ENCODE peak calls at places on chromosomes 11 and 22, in six cellular contexts. One of them, this sample, is unnamed.

GRCh38 chr11:47593492-47593933 is 698 bp downstream of the C1QTNF4 start:
- DNase-seq in H1: no peak
- DNase-seq in adrenal gland: no peak
- DNase-seq in iris pigment epithelial cell: no peak
- DNase-seq in MM.1S: no peak
- DNase-seq in Caco-2: no peak
- DNase-seq in this sample: no peak

GRCh38 chr11:36743039-36743438 is 145.0 kb upstream of the RAG2 start:
- DNase-seq in H1: no peak
- DNase-seq in adrenal gland: no peak
- DNase-seq in iris pigment epithelial cell: no peak
- DNase-seq in MM.1S: no peak
- DNase-seq in Caco-2: no peak
- DNase-seq in this sample: no peak

GRCh38 chr11:68377389-68377795 is 65.0 kb downstream of the LRP5 start:
- DNase-seq in H1: no peak
- DNase-seq in adrenal gland: peak
- DNase-seq in iris pigment epithelial cell: no peak
- DNase-seq in MM.1S: no peak
- DNase-seq in Caco-2: no peak
- DNase-seq in this sample: no peak

GRCh38 chr22:45844949-45845613 is 131.9 kb downstream of the WNT7B start:
- DNase-seq in H1: no peak
- DNase-seq in adrenal gland: no peak
- DNase-seq in iris pigment epithelial cell: peak
- DNase-seq in MM.1S: no peak
- DNase-seq in Caco-2: no peak
- DNase-seq in this sample: peak

GRCh38 chr11:88583232-88583631 is 245.7 kb upstream of the CTSC start:
- DNase-seq in H1: no peak
- DNase-seq in adrenal gland: no peak
- DNase-seq in iris pigment epithelial cell: no peak
- DNase-seq in MM.1S: no peak
- DNase-seq in Caco-2: no peak
- DNase-seq in this sample: no peak

GRCh38 chr11:31875861-31876625 is 64.9 kb upstream of the PAX6 start:
- DNase-seq in H1: no peak
- DNase-seq in adrenal gland: no peak
- DNase-seq in iris pigment epithelial cell: no peak
- DNase-seq in MM.1S: no peak
- DNase-seq in Caco-2: no peak
- DNase-seq in this sample: no peak

GRCh38 chr11:112012877-112013276 is 12.3 kb upstream of the DLAT start:
- DNase-seq in H1: no peak
- DNase-seq in adrenal gland: no peak
- DNase-seq in iris pigment epithelial cell: peak
- DNase-seq in MM.1S: no peak
- DNase-seq in Caco-2: no peak
- DNase-seq in this sample: no peak

GRCh38 chr11:44004452-44004833 is 43.3 kb upstream of the ACCSL start:
- DNase-seq in H1: no peak
- DNase-seq in adrenal gland: no peak
- DNase-seq in iris pigment epithelial cell: no peak
- DNase-seq in MM.1S: no peak
- DNase-seq in Caco-2: no peak
- DNase-seq in this sample: no peak

GRCh38 chr11:72573380-72573949 is 100.8 kb downstream of the PDE2A start:
- DNase-seq in H1: no peak
- DNase-seq in adrenal gland: peak
- DNase-seq in iris pigment epithelial cell: peak
- DNase-seq in MM.1S: peak
- DNase-seq in Caco-2: peak
- DNase-seq in this sample: peak

GRCh38 chr11:45518096-45518852 is 147.1 kb downstream of the CHST1 start:
- DNase-seq in H1: no peak
- DNase-seq in adrenal gland: no peak
- DNase-seq in iris pigment epithelial cell: no peak
- DNase-seq in MM.1S: no peak
- DNase-seq in Caco-2: no peak
- DNase-seq in this sample: no peak

GRCh38 chr11:35288817-35289541 is 130.4 kb downstream of the SLC1A2 start:
- DNase-seq in H1: no peak
- DNase-seq in adrenal gland: peak
- DNase-seq in iris pigment epithelial cell: peak
- DNase-seq in MM.1S: peak
- DNase-seq in Caco-2: no peak
- DNase-seq in this sample: no peak

GRCh38 chr11:101439488-101439887 is 144.3 kb downstream of the TRPC6 start:
- DNase-seq in H1: no peak
- DNase-seq in adrenal gland: no peak
- DNase-seq in iris pigment epithelial cell: no peak
- DNase-seq in MM.1S: no peak
- DNase-seq in Caco-2: no peak
- DNase-seq in this sample: no peak

GRCh38 chr22:20970939-20971657 is 4.0 kb downstream of the AIFM3 start:
- DNase-seq in H1: no peak
- DNase-seq in adrenal gland: no peak
- DNase-seq in iris pigment epithelial cell: no peak
- DNase-seq in MM.1S: no peak
- DNase-seq in Caco-2: no peak
- DNase-seq in this sample: no peak

GRCh38 chr22:30026751-30027150 is 53.5 kb upstream of the HORMAD2 start:
- DNase-seq in H1: no peak
- DNase-seq in adrenal gland: no peak
- DNase-seq in iris pigment epithelial cell: no peak
- DNase-seq in MM.1S: no peak
- DNase-seq in Caco-2: no peak
- DNase-seq in this sample: no peak

GRCh38 chr11:13242564-13242963 is 35.0 kb upstream of the BMAL1 start:
- DNase-seq in H1: no peak
- DNase-seq in adrenal gland: no peak
- DNase-seq in iris pigment epithelial cell: no peak
- DNase-seq in MM.1S: no peak
- DNase-seq in Caco-2: no peak
- DNase-seq in this sample: no peak

This sample was measured in NT2/D1.